ENCODE peak calls at places on chromosome 22, in five cellular contexts. G is neuronal stem cell, R is H1, I is mesenchymal stem cell, B is trophoblast cell. S is an unnamed sample.

GRCh38 chr22:33038131-33038772 is 19.9 kb downstream of the SYN3 start:
- DNase-seq in G (peak), R (no peak), I (no peak), B (peak), S (no peak)

GRCh38 chr22:27726726-27727449 is 74.7 kb downstream of the MN1 start:
- DNase-seq in G (no peak), R (no peak), I (peak), B (no peak), S (peak)

GRCh38 chr22:48244388-48245118 is 1482.1 kb downstream of the TBC1D22A start:
- DNase-seq in G (no peak), R (peak), I (no peak), B (no peak), S (no peak)

GRCh38 chr22:47090591-47091240 is 328.3 kb downstream of the TBC1D22A start:
- DNase-seq in G (peak), R (peak), I (peak), B (peak), S (peak)

GRCh38 chr22:30054764-30055069 is 25.5 kb upstream of the HORMAD2 start:
- DNase-seq in G (no peak), R (no peak), I (no peak), B (no peak), S (no peak)

GRCh38 chr22:50529416-50530279 is at the start of gene TYMP:
- DNase-seq in G (no peak), R (peak), I (peak), B (peak), S (no peak)

GRCh38 chr22:25112538-25113253 is 87.0 kb upstream of the CRYBB3 start:
- DNase-seq in G (no peak), R (no peak), I (no peak), B (no peak), S (no peak)

GRCh38 chr22:41902932-41903421 is 11.9 kb downstream of the SHISA8 start:
- DNase-seq in G (no peak), R (no peak), I (no peak), B (no peak), S (no peak)

GRCh38 chr22:32775957-32776356 is 25.5 kb upstream of the TIMP3 start:
- DNase-seq in G (no peak), R (no peak), I (no peak), B (no peak), S (no peak)

GRCh38 chr22:20514658-20515406 is 7.4 kb downstream of the MED15 start:
- DNase-seq in G (no peak), R (no peak), I (peak), B (peak), S (peak)

DNA sequence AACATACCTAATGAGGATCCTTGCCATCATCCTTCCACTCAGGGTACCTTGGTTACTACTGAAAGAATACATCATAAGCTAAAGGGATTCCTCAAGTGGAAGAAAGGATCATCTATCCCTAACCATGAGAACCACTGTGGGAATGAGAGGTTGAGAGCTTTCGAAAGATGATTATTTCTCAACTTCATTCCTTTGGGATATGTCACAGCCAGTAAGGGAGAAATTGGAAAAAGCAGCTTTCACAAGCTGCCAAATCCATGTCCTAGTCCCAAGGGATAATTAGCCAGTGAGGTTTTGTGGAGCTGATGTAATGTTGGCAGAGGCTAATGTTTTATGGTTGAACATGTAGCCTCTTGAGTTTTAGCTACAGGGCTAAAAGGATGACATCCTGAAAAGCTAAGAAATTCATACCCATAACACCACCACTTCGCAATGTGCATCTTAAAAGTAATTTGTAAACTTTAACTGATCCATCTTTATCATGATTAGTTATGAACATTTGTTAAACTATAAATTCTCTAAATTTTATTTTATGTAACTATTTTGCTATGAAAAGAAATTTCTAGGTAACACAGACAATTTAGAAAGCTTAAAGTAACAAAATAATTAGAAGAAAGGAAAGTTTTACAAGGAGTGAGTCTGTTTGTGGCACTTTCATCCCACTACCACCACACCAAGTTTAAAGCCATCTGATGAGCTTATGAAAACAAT is 123.9 kb downstream of the MRTFA start:
- DNase-seq in G (no peak), R (no peak), I (peak), B (peak), S (peak)
- H4K91ac ChIP-seq in G (no peak), R (no peak), I (no peak), B (no peak), S (peak)

GRCh38 chr22:36152088-36152487 is 8.5 kb downstream of the APOL3 start:
- DNase-seq in G (no peak), R (no peak), I (no peak), B (no peak), S (no peak)

GRCh38 chr22:36155702-36156101 is 4.9 kb downstream of the APOL3 start:
- DNase-seq in G (no peak), R (no peak), I (peak), B (no peak), S (no peak)

GRCh38 chr22:36153756-36154155 is 6.8 kb downstream of the APOL3 start:
- DNase-seq in G (no peak), R (no peak), I (no peak), B (no peak), S (no peak)

GRCh38 chr22:36156515-36157419 is 3.8 kb downstream of the APOL3 start:
- DNase-seq in G (no peak), R (no peak), I (peak), B (peak), S (peak)

GRCh38 chr22:36156119-36156514 is 4.4 kb downstream of the APOL3 start:
- DNase-seq in G (no peak), R (no peak), I (no peak), B (no peak), S (no peak)
- H3K4me3 ChIP-seq in G (no peak), R (no peak), I (peak), B (no peak), S (no peak)

DNA sequence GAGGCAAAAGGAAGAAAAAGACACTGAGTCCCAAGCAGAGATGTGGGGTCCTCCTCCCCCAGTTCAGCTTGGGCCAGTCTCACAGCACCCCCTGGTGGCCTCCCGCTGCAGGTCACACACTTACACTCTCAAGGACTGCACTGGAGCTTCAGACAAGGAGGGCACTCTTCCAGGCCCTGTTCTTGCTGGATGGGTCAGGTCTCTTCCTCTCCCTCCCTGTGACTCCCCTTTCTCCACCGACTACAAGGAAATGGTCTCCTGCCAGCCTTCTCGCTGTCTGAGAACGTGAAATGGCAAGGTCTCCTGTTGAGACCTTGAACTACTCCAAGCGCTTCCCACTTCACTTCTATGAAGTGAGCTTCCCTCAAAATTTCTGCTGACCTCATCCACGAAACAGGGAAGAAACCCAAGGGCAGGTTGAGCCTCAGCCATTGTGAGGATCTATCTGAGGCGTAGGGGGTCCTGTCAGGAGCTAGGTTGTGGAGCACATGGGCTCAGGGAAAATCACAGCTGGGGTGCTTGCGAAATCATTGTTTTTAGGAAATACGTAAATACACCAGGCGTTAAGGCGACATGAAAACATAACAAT is 11.2 kb upstream of the IGLL1 start:
- DNase-seq in G (peak), R (peak), I (peak), B (peak), S (peak)
- H4K91ac ChIP-seq in G (no peak), R (no peak), I (no peak), B (no peak), S (no peak)

DNA sequence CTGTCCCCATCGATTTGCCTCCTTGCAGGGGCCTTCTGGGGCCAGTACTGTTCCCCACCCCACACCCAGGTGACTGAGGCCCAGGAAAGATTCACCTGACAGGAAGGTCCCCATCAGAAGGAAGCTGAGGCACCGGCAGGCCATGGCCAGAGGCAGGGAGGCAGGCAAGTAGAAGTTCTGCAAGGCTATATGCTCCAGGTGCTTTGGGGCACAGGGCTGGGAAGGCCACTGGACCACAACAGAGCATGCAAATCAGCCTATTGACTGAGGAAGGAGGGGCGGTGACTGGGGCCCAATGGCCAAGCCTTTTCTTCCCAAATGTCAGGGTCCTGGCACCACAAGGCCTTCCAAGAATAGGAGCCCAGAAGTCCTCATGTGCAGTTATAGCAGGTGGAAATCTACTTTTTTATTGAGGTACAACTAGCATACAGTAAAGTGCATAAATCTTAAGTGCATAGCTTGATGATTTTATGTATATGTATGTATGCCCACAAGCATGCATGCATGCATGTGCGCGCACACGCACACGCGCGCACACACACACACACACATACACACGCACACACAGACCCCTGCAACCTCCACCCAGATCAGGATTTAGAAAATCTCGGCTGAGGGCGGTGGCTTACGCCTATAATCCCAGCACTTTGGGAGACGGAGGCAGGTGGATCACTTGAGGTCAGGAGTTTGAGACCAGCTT is at the start of gene VPREB3:
- DNase-seq in G (no peak), R (peak), I (no peak), B (no peak), S (no peak)
- H3K4me3 ChIP-seq in G (no peak), R (no peak), I (no peak), B (no peak), S (no peak)

DNA sequence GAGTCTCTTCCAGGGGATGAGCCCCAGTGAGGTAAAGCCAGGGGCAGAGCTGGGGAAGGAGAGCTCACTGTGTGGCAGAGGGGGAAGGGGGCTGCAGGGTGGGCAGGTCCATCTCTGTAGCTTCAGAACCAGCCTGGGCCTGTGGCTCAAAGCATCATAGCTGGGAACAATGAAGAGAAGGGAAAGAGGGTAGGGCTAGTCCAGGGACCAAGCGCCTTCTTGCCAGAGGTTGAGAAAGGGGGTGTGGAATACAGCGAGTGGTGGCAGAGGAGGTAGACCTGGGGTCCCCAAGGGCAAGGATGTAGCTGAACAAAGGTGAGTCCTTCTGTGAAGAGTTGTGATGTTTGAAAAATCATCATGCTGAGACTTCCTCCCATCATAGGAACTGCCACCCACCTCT is 1.2 kb upstream of the PLA2G3 start:
- DNase-seq in G (no peak), R (no peak), I (no peak), B (no peak), S (no peak)
- H4K91ac ChIP-seq in G (no peak), R (peak), I (no peak), B (no peak), S (no peak)

S was measured in IMR-90.